ENCODE peak calls at places on chromosomes 6 and 20, in four cellular contexts. One of them, this sample, is unnamed.

GRCh38 chr6:422423-423061 is 31.0 kb downstream of the IRF4 start:
- DNase-seq in A549: peak; percentile 96
- DNase-seq in foreskin fibroblast: peak; percentile 94
- DNase-seq in WERI-Rb-1: no peak
- DNase-seq in this sample: peak; percentile 48

GRCh38 chr6:131954775-131955107 is 3.6 kb upstream of the CCN2 start:
- DNase-seq in foreskin fibroblast: peak; percentile 64
- DNase-seq in A549: peak; percentile 70
- DNase-seq in WERI-Rb-1: no peak
- DNase-seq in this sample: peak; percentile 75

GRCh38 chr6:126015869-126016268 is 29.5 kb downstream of the TRMT11 start:
- DNase-seq in foreskin fibroblast: no peak
- DNase-seq in A549: no peak
- DNase-seq in WERI-Rb-1: no peak
- DNase-seq in this sample: no peak

GRCh38 chr20:13995841-13996240 is 525 bp downstream of the MACROD2 start:
- DNase-seq in A549: peak; percentile 47
- DNase-seq in foreskin fibroblast: peak; percentile 43
- DNase-seq in WERI-Rb-1: peak; percentile 67
- DNase-seq in this sample: no peak

GRCh38 chr6:35181933-35182612 is 31.7 kb upstream of the SCUBE3 start:
- DNase-seq in A549: peak; percentile 45
- DNase-seq in foreskin fibroblast: peak; percentile 92
- DNase-seq in WERI-Rb-1: no peak
- DNase-seq in this sample: no peak

GRCh38 chr6:154276810-154277577 is 79.6 kb downstream of the IPCEF1 start:
- DNase-seq in WERI-Rb-1: no peak
- DNase-seq in A549: peak; percentile 8
- DNase-seq in foreskin fibroblast: peak; percentile 47
- DNase-seq in this sample: peak; percentile 47

GRCh38 chr6:148240866-148241477 is 101.7 kb upstream of the SASH1 start:
- DNase-seq in foreskin fibroblast: peak; percentile 28
- DNase-seq in WERI-Rb-1: no peak
- DNase-seq in A549: no peak
- DNase-seq in this sample: no peak

GRCh38 chr6:146985111-146985510 is 219.1 kb upstream of the STXBP5 start:
- DNase-seq in WERI-Rb-1: no peak
- DNase-seq in A549: peak; percentile 8
- DNase-seq in foreskin fibroblast: no peak
- DNase-seq in this sample: no peak

GRCh38 chr6:132279592-132280139 is 121.6 kb downstream of the MOXD1 start:
- DNase-seq in foreskin fibroblast: peak; percentile 83
- DNase-seq in WERI-Rb-1: peak; percentile 71
- DNase-seq in A549: peak; percentile 33
- DNase-seq in this sample: peak; percentile 79

GRCh38 chr6:142902636-142903053 is 42.3 kb downstream of the HIVEP2 start:
- DNase-seq in A549: no peak
- DNase-seq in WERI-Rb-1: no peak
- DNase-seq in foreskin fibroblast: peak; percentile 99
- DNase-seq in this sample: peak; percentile 99

GRCh38 chr20:21971436-21971835 is 266.0 kb downstream of the PAX1 start:
- DNase-seq in foreskin fibroblast: no peak
- DNase-seq in WERI-Rb-1: no peak
- DNase-seq in A549: no peak
- DNase-seq in this sample: no peak

GRCh38 chr20:62723768-62724420 is 15.3 kb downstream of the NTSR1 start:
- DNase-seq in WERI-Rb-1: no peak
- DNase-seq in A549: no peak
- DNase-seq in foreskin fibroblast: no peak
- DNase-seq in this sample: no peak

GRCh38 chr20:51493346-51493791 is 49.1 kb downstream of the NFATC2 start:
- DNase-seq in A549: no peak
- DNase-seq in WERI-Rb-1: no peak
- DNase-seq in foreskin fibroblast: no peak
- DNase-seq in this sample: no peak

GRCh38 chr6:116705917-116706316 is 24.9 kb downstream of the KPNA5 start:
- DNase-seq in foreskin fibroblast: no peak
- DNase-seq in A549: no peak
- DNase-seq in WERI-Rb-1: no peak
- DNase-seq in this sample: no peak

GRCh38 chr6:116047173-116047933 is 13.3 kb downstream of the FRK start:
- DNase-seq in foreskin fibroblast: peak; percentile 69
- DNase-seq in WERI-Rb-1: no peak
- DNase-seq in A549: no peak
- DNase-seq in this sample: no peak

DNA sequence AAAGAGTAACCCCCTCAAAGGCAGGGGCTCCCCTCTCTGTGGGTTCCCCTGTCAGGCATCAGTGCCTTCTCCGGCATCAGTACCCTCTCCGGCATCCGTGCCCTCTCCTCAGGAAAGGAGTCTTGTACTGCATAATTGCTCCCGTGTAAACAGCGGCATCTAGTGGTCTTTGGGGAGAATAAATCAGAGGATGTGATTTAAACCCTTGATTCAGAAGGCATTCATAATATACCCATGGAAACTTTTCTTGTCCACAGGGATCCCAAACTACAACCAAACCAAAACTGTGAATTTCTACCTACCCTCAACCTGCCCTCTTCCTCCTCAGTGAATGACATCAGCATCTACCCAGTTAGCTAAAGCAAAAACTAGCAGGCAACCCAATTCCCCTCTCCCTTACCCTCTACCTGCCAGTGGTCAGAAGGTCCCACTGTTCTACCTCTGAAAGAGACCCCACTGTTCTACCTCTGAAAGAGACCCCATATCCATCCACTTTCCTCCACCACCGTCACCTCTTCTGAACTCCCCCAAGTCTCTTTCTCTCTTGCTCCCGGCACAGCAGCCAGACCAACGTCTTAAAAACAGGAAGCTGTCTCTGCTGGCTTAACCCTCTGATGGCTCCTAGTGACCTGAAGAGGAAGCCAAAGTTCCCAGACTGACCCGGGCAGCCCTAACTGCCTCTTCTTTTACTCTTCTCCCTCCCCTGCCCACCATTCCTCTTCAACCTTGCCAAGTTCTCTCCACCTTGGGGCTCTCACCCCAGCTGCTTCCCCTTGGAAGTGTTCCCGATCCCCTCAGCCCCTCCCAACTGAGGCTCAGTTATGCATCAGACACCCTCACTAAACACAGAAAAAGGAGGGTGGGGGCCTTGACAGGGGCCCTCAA is 27.2 kb downstream of the UBE2V1 start:
- DNase-seq in A549: peak; percentile 81
- DNase-seq in WERI-Rb-1: peak; percentile 47
- DNase-seq in foreskin fibroblast: peak; percentile 77
- DNase-seq in this sample: peak; percentile 81
- H3K4me3 ChIP-seq in A549: no peak overlapping the region
- H3K4me3 ChIP-seq in WERI-Rb-1: no peak overlapping the region
- H3K4me3 ChIP-seq in foreskin fibroblast: no peak overlapping the region
- H3K4me3 ChIP-seq in this sample: no peak overlapping the region

GRCh38 chr20:24993337-24994185 is 1.0 kb upstream of the APMAP start:
- DNase-seq in WERI-Rb-1: peak; percentile 59
- DNase-seq in foreskin fibroblast: peak; percentile 68
- DNase-seq in A549: peak; percentile 71
- DNase-seq in this sample: no peak
- TF ChIP-seq CTCF in WERI-Rb-1: no peak
- TF ChIP-seq CTCF in foreskin fibroblast: peak; percentile 22
- TF ChIP-seq CTCF in A549: peak; percentile 76
- TF ChIP-seq CTCF in this sample: peak; percentile 40

DNA sequence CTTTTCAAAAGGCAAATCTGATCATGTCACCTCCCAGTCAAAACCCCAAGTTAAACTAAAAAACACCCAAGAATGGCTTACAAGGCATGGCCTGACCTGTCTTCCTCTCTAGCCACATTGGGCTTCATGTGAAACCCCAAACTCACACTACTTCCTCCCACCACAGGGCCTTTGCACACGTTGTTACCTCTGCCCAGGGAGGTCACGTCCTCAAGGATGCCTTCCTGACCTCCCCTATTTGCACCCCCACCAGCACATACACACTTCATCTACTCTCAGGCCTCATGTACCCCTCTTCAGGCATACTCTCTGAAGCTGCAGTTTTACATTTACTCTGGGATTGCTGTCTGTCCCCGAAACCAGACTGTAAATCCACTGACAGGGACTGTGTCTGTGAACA is 6.1 kb downstream of the EZR start:
- DNase-seq in A549: no peak
- DNase-seq in foreskin fibroblast: no peak
- DNase-seq in WERI-Rb-1: no peak
- DNase-seq in this sample: no peak
- H3K4me3 ChIP-seq in A549: peak overlapping the region; percentile 17
- H3K4me3 ChIP-seq in foreskin fibroblast: no peak overlapping the region
- H3K4me3 ChIP-seq in WERI-Rb-1: no peak overlapping the region
- H3K4me3 ChIP-seq in this sample: no peak overlapping the region

DNA sequence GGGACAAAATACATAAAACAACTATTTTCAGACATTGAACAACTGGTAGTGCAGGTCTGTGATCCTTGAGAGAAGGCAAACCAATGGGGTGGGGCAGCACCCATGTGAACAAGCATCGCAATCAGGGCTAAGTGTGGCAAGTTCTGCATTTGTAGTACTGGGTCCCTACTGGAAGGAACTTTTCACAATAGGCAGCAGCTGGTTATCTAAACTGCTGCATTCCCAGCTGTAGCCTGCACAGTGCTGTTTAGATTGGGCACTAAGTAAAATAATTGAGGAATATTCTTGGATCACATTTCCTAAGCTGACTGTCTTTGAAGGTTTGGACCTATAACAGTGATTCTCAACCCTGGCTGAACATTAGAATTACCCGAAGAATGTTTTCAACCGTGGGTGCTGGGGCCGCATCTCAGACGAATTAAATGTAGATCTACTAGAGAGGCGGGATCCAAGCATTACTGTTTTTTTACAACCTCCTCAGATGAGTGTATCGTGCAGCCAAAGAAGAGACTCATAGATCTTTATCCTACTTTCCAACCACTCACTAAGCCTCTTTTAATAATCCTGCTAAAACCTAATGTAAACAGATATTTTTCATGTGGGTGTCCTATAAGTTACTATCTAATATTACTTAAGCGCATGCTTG is 12.4 kb upstream of the MAP3K4 start:
- DNase-seq in WERI-Rb-1: no peak
- DNase-seq in A549: no peak
- DNase-seq in foreskin fibroblast: peak; percentile 64
- DNase-seq in this sample: peak; percentile 61
- TF ChIP-seq CTCF in WERI-Rb-1: no peak
- TF ChIP-seq CTCF in A549: no peak
- TF ChIP-seq CTCF in foreskin fibroblast: peak; percentile 2
- TF ChIP-seq CTCF in this sample: no peak

GRCh38 chr20:57999465-58000111 is 228.9 kb downstream of the ANKRD60 start:
- DNase-seq in foreskin fibroblast: peak; percentile 30
- DNase-seq in A549: no peak
- DNase-seq in WERI-Rb-1: no peak
- DNase-seq in this sample: no peak
- H3K4me3 ChIP-seq in foreskin fibroblast: no peak overlapping the region
- H3K4me3 ChIP-seq in A549: no peak overlapping the region
- H3K4me3 ChIP-seq in WERI-Rb-1: no peak overlapping the region
- H3K4me3 ChIP-seq in this sample: no peak overlapping the region

DNA sequence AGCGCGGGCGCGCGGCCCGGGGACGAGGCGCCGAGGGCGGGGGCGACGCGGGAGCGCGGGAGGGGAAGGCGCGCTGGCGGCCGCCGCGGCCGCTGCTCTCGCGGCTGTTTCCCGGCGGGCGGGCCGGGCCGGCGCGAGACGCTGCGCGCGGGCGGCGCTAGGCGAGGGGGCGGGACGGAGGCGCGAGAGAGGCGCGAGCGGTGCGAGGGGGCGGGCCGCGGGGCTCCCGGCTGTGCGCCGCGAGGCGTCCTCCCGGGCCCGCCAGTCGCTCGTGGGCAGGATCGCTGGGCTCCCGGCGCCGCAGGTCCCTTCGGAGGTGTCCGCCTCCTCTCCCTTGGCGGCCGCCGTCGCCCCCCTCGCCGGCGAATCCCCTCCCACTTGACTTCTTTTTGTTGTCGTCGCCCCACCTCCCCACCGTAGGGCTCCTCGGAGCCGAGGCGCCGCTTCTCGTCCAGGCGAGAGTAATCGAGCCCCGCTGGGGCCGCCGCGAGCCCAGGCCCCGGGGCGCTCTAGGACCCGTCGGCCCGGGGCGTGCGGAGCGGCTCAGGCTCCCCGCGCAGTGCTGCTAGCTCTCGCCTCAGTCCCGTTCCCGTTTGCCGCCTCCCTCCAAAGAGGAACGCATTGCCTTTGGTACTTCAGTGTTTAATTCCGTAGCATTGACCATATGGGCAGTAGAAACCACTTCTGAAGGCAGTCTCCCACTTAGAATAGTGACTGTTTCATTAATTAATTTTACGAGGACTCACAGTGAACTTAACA is at the start of gene RANBP9:
- DNase-seq in WERI-Rb-1: peak; percentile 98
- DNase-seq in A549: peak; percentile 48
- DNase-seq in foreskin fibroblast: peak; percentile 96
- DNase-seq in this sample: peak; percentile 94
- TF ChIP-seq CTCF in WERI-Rb-1: no peak
- TF ChIP-seq CTCF in A549: no peak
- TF ChIP-seq CTCF in foreskin fibroblast: no peak
- TF ChIP-seq CTCF in this sample: no peak

GRCh38 chr6:124057448-124057847 is 253.8 kb downstream of the NKAIN2 start:
- DNase-seq in WERI-Rb-1: no peak
- DNase-seq in A549: no peak
- DNase-seq in foreskin fibroblast: no peak
- DNase-seq in this sample: no peak
- H3K4me3 ChIP-seq in WERI-Rb-1: no peak overlapping the region
- H3K4me3 ChIP-seq in A549: no peak overlapping the region
- H3K4me3 ChIP-seq in foreskin fibroblast: no peak overlapping the region
- H3K4me3 ChIP-seq in this sample: no peak overlapping the region

GRCh38 chr6:90155114-90155513 is 141.5 kb downstream of the BACH2 start:
- DNase-seq in WERI-Rb-1: no peak
- DNase-seq in foreskin fibroblast: peak; percentile 62
- DNase-seq in A549: no peak
- DNase-seq in this sample: no peak
- TF ChIP-seq CTCF in WERI-Rb-1: no peak
- TF ChIP-seq CTCF in foreskin fibroblast: no peak
- TF ChIP-seq CTCF in A549: no peak
- TF ChIP-seq CTCF in this sample: no peak

GRCh38 chr6:28802417-28803336 is 121.1 kb downstream of the TRIM27 start:
- DNase-seq in WERI-Rb-1: no peak
- DNase-seq in A549: no peak
- DNase-seq in foreskin fibroblast: peak; percentile 62
- DNase-seq in this sample: no peak
- H3K4me3 ChIP-seq in WERI-Rb-1: no peak overlapping the region
- H3K4me3 ChIP-seq in A549: peak overlapping the region; percentile 53
- H3K4me3 ChIP-seq in foreskin fibroblast: no peak overlapping the region
- H3K4me3 ChIP-seq in this sample: no peak overlapping the region